ENCODE peak calls at places on chromosomes 5 and 9, in six cellular contexts. A, M, V, Z, F and U are unnamed samples.

GRCh38 chr9:92184041-92184564 is 68.9 kb upstream of the SPTLC1 start:
- DNase-seq in F (no peak), M (no peak), A (no peak), Z (no peak), V (no peak), U (no peak)

GRCh38 chr5:153187503-153187902 is 303.0 kb upstream of the GRIA1 start:
- DNase-seq in Z (no peak), F (no peak), V (no peak), A (no peak), M (no peak), U (no peak)

GRCh38 chr9:134136117-134136996 is 475 bp downstream of the WDR5 start:
- DNase-seq in A (peak), Z (no peak), M (no peak), V (no peak), F (no peak), U (no peak)

GRCh38 chr5:27706832-27707231 is 668.4 kb upstream of the CDH9 start:
- DNase-seq in F (no peak), A (no peak), V (no peak), Z (no peak), M (no peak), U (no peak)

GRCh38 chr5:170270670-170271069 is 26.9 kb downstream of the LCP2 start:
- DNase-seq in V (no peak), F (no peak), M (no peak), A (no peak), Z (no peak), U (no peak)

GRCh38 chr5:134103998-134104612 is 10.4 kb upstream of the TCF7 start:
- DNase-seq in Z (no peak), F (no peak), M (no peak), A (no peak), V (no peak), U (no peak)

GRCh38 chr9:137919649-137920101 is 42.1 kb downstream of the CACNA1B start:
- DNase-seq in Z (no peak), M (no peak), A (no peak), V (no peak), F (no peak), U (no peak)

GRCh38 chr9:135076143-135076875 is 11.2 kb upstream of the OLFM1 start:
- DNase-seq in V (no peak), M (no peak), A (no peak), Z (no peak), F (no peak), U (no peak)

GRCh38 chr9:83981126-83981871 is 694 bp downstream of the RMI1 start:
- DNase-seq in A (peak), M (peak), F (peak), V (no peak), Z (no peak), U (no peak)

GRCh38 chr9:138007566-138008080 is 130.0 kb downstream of the CACNA1B start:
- DNase-seq in F (peak), M (no peak), V (no peak), Z (no peak), A (no peak), U (no peak)

GRCh38 chr9:89635007-89635742 is 30.4 kb downstream of the GADD45G start:
- DNase-seq in A (no peak), M (peak), V (no peak), F (no peak), Z (peak), U (no peak)

GRCh38 chr5:148898413-148899075 is 72.1 kb downstream of the ADRB2 start:
- DNase-seq in Z (no peak), M (no peak), V (no peak), A (no peak), F (no peak), U (no peak)

GRCh38 chr5:51388488-51389325 is 5.5 kb downstream of the ISL1 start:
- DNase-seq in M (no peak), V (no peak), F (no peak), A (peak), Z (no peak), U (no peak)

GRCh38 chr9:32395483-32396216 is 11.2 kb downstream of the ACO1 start:
- DNase-seq in M (peak), F (peak), V (peak), A (no peak), Z (peak), U (peak)
- TF ChIP-seq CTCF in M (peak), F (peak), V (peak), A (peak), Z (peak), U (peak)

GRCh38 chr9:14316574-14317304 is 2.8 kb upstream of the NFIB start:
- DNase-seq in Z (no peak), V (no peak), M (no peak), A (no peak), F (no peak), U (no peak)
- H3K4me3 ChIP-seq in Z (no peak), V (peak), M (no peak), A (peak), F (peak), U (no peak)

DNA sequence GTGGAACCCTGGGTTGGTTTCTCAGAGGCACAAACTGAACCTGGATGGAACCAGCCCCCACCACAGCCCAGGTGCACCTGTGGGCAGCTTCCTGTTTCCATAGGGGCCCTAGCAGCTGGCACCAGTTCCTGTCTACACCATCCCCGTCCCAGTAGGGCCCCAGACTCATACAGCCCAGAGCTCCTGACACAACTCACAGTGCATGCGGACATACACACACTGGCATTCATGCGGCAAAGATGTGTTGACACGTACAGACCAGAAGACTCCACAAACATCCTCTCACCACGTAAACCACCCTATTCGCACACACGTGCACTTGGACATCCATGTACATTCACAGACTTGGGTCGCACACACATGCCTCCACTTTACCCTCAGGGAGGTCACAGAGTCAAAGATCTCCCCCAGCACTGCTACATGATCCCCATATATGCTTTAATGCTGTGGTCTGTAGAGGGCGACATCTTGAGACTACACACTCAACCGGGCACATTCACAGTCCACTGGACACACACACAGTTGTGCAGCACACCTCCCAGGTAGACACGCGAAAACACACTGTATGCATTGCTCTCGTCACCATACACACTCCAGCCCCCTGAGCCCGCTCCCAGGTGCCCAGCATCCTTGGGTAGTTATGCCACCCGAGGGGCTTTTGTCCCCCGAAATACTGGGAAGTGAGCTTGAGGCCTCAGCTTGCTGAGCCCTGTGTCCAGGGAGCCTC is 22.4 kb downstream of the CXXC5 start:
- DNase-seq in F (no peak), A (no peak), Z (no peak), V (no peak), M (no peak), U (no peak)
- TF ChIP-seq CTCF in F (peak), A (peak), Z (peak), V (peak), M (peak), U (peak)

DNA sequence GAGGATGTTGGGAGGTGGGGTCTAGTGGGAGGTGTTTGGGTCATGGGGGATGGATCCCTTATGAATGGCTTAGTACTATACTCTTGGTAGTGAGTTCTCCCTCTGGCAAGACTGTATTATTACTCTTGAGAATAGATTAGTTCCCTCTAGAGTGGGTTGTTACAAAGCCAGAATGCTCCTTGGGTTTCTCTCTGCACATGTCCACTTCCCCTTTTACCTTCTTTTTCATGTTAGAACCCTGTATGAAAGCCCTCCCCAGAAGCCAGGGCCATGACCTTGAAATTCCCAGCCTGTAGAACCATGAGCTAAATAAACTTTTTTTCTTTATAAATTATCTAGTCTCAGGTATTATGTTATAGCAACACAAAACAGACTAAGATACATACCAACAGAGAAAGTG is 31.1 kb downstream of the SLC24A2 start:
- DNase-seq in A (no peak), Z (no peak), M (no peak), F (no peak), V (no peak), U (no peak)
- H3K4me3 ChIP-seq in A (no peak), Z (no peak), M (no peak), F (no peak), V (no peak), U (no peak)

GRCh38 chr9:97983524-97984187 is 515 bp downstream of the ANP32B start:
- DNase-seq in F (peak), A (peak), M (peak), V (peak), Z (no peak), U (no peak)
- TF ChIP-seq CTCF in F (peak), A (no peak), M (no peak), V (no peak), Z (no peak), U (no peak)

DNA sequence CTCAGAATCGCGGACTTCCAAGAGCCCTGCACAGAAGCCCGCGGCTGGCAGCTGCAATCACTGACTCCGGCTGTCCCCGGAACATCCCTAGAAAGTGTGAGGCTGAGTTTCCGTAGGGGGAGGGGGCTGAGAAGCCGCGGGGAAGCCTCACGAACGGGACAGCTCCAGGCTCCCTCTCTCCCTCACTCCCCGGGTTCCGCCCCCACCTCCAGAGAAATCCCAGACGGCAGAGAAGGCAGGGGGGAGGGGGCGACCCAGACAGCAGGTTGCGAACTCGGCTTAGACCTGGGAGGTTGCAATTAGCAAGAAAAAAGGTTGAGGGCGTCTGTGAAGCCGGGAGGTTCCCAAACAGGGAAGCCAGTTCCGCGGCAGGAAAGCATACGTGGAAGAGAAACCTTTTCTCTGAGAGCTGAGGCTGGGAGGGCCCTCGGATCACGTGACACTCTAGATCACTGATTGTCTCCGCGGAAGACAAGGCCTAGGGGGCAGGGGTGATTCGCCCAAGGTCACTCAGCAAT is 73.8 kb upstream of the CPLX2 start:
- DNase-seq in Z (no peak), V (no peak), F (no peak), A (peak), M (no peak), U (no peak)
- H3K4me3 ChIP-seq in Z (peak), V (peak), F (no peak), A (peak), M (no peak), U (no peak)

GRCh38 chr5:55176176-55176818 is 3.3 kb upstream of the CDC20B start:
- DNase-seq in M (no peak), A (peak), V (peak), Z (no peak), F (no peak), U (no peak)
- TF ChIP-seq CTCF in M (no peak), A (no peak), V (peak), Z (peak), F (peak), U (no peak)